ENCODE peak calls at places on chromosomes 7 and 10, in five cellular contexts. S is upper lobe of right lung, M is hepatocyte, I is mucosa of descending colon, W is heart left ventricle. O is an unnamed sample.

GRCh38 chr10:58335306-58336005 is 650 bp downstream of the UBE2D1 start:
- DNase-seq in M (peak), I (peak), W (peak), S (peak), O (no peak)

GRCh38 chr7:118662266-118662665 is 437.8 kb downstream of the ANKRD7 start:
- DNase-seq in M (no peak), W (no peak), S (no peak), I (no peak), O (no peak)

GRCh38 chr7:20737840-20738448 is 48.7 kb downstream of the SP8 start:
- DNase-seq in S (no peak), W (no peak), M (peak), I (no peak), O (no peak)

GRCh38 chr7:94559972-94560371 is 50.4 kb downstream of the CASD1 start:
- DNase-seq in I (no peak), S (no peak), W (no peak), M (no peak), O (no peak)

GRCh38 chr7:133290676-133291332 is 37.9 kb downstream of the EXOC4 start:
- DNase-seq in I (no peak), S (no peak), W (no peak), M (no peak), O (no peak)

GRCh38 chr7:105649727-105650381 is 68.6 kb upstream of the EFCAB10 start:
- DNase-seq in W (no peak), I (no peak), M (no peak), S (no peak), O (no peak)

GRCh38 chr7:74094224-74095095 is 10.9 kb downstream of the LIMK1 start:
- DNase-seq in M (peak), W (peak), S (peak), I (peak), O (peak)

GRCh38 chr7:111362660-111363059 is 199.6 kb downstream of the IMMP2L start:
- DNase-seq in W (no peak), S (no peak), I (no peak), M (no peak), O (no peak)

GRCh38 chr10:52031771-52032170 is 282.3 kb upstream of the DKK1 start:
- DNase-seq in M (no peak), S (no peak), I (no peak), W (no peak), O (no peak)

GRCh38 chr10:96378741-96379140 is 19.9 kb upstream of the OPALIN start:
- DNase-seq in W (no peak), I (no peak), M (no peak), S (no peak), O (no peak)

GRCh38 chr7:7977774-7978173 is 9.2 kb downstream of the GLCCI1 start:
- DNase-seq in M (no peak), S (no peak), I (no peak), W (no peak), O (no peak)

GRCh38 chr10:62681211-62681940 is 123.1 kb upstream of the ADO start:
- DNase-seq in M (peak), W (no peak), S (no peak), I (peak), O (peak)

GRCh38 chr7:134643131-134643530 is 3.5 kb upstream of the BPGM start:
- DNase-seq in I (no peak), M (no peak), W (no peak), S (no peak), O (no peak)

GRCh38 chr10:132674311-132674710 is 111.6 kb downstream of the NKX6-2 start:
- DNase-seq in S (no peak), W (peak), M (no peak), I (no peak), O (no peak)

GRCh38 chr10:118002581-118002980 is 44.2 kb downstream of the RAB11FIP2 start:
- DNase-seq in M (no peak), S (no peak), W (no peak), I (no peak), O (no peak)

GRCh38 chr7:5699951-5700384 is 81.5 kb downstream of the RNF216 start:
- DNase-seq in S (no peak), M (no peak), W (no peak), I (no peak), O (no peak)

GRCh38 chr7:7035851-7036250 is 146.5 kb upstream of the C1GALT1 start:
- DNase-seq in S (no peak), M (no peak), W (no peak), I (no peak), O (no peak)

GRCh38 chr10:126437661-126438406 is 49.6 kb upstream of the ADAM12 start:
- DNase-seq in W (no peak), S (no peak), I (no peak), M (no peak), O (no peak)

GRCh38 chr10:129775681-129776080 is 188.4 kb downstream of the EBF3 start:
- DNase-seq in M (no peak), S (peak), I (no peak), W (peak), O (no peak)

GRCh38 chr7:143131777-143132176 is at the start of gene PIP:
- DNase-seq in I (no peak), W (no peak), M (no peak), S (no peak), O (no peak)

GRCh38 chr7:4801839-4802231 is 26.4 kb downstream of the AP5Z1 start:
- DNase-seq in W (no peak), S (no peak), I (peak), M (no peak), O (no peak)

GRCh38 chr10:21278491-21279216 is 246.8 kb downstream of the SKIDA1 start:
- DNase-seq in W (peak), I (peak), M (peak), S (peak), O (peak)

GRCh38 chr10:129556316-129556715 is 89.3 kb downstream of the MGMT start:
- DNase-seq in W (no peak), M (no peak), S (no peak), I (no peak), O (no peak)

GRCh38 chr7:76343931-76344321 is 14.9 kb downstream of the YWHAG start:
- DNase-seq in W (no peak), S (no peak), M (no peak), I (no peak), O (no peak)

GRCh38 chr10:92850186-92850585 is 1.9 kb downstream of the EXOC6 start:
- DNase-seq in I (no peak), W (no peak), M (no peak), S (no peak), O (no peak)

GRCh38 chr7:24891173-24891787 is 88.7 kb downstream of the OSBPL3 start:
- DNase-seq in I (no peak), S (no peak), W (no peak), M (no peak), O (no peak)

GRCh38 chr10:60917331-60918280 is 26.4 kb downstream of the RHOBTB1 start:
- DNase-seq in W (no peak), M (no peak), I (no peak), S (no peak), O (no peak)

GRCh38 chr10:73889014-73889413 is 14.7 kb upstream of the CAMK2G start:
- DNase-seq in W (peak), I (peak), M (peak), S (peak), O (no peak)

GRCh38 chr7:99764478-99764877 is 19.5 kb downstream of the CYP3A4 start:
- DNase-seq in I (no peak), M (no peak), S (no peak), W (no peak), O (no peak)

GRCh38 chr7:105776986-105777910 is 99.2 kb downstream of the ATXN7L1 start:
- DNase-seq in I (no peak), M (no peak), W (no peak), S (no peak), O (no peak)

GRCh38 chr10:130878131-130878530 is 433.4 kb downstream of the TCERG1L start:
- DNase-seq in I (no peak), M (no peak), S (no peak), W (no peak), O (no peak)

GRCh38 chr10:101226888-101227736 is 2.2 kb downstream of the LBX1 start:
- DNase-seq in I (no peak), M (no peak), W (no peak), S (no peak), O (no peak)

GRCh38 chr10:101229275-101230184 is at the start of gene LBX1:
- DNase-seq in S (no peak), M (no peak), W (no peak), I (no peak), O (no peak)

GRCh38 chr10:101226506-101226887 is 2.8 kb downstream of the LBX1 start:
- DNase-seq in W (no peak), M (no peak), I (no peak), S (no peak), O (no peak)

GRCh38 chr10:101228682-101229274 is 485 bp downstream of the LBX1 start:
- DNase-seq in M (no peak), W (no peak), I (no peak), S (no peak), O (no peak)

DNA sequence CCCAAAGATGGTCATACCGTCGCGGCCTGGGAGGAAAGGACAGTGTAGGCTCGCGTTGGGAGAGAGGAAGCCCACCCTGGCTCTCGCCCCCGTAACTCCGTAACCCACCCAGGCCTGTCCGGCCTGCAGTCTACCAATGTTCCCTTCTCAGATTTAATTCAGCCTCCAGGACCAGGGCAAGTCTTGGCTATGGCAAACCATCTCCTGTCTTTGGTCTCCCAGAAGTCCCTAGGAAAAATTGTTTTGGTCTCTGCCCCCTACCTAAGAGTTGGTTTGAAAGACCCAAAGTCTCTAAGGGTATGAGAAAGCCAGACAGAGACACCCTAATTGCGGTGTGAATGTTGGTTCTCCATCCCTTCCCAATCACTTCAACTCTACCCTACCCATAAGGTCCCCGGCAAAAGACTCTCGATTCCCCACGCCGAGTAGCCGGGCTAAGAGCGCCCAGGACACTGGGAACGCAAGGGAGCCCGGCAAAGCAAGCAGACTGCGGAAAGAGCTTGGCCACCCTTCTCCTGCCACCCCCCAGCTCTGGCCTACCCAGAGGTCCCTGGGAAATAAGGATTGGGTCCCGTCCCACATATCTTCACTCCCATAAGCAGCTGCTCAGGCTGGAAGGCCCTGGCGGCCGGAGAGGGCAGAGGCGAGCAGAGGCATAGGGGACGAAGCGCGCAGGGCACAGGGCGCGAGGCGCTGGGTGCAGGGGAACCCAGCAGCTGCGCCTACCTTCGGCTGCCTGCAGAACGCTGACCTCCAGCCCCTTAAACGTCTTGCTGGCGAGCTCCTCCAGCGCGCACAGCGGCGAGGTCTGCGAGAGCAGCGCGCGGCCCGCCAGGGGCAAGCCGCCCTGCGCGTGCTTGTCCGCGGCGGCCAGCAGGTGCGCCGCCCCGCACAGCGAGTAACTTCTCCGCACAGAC is 1.2 kb downstream of the LBX1 start:
- DNase-seq in W (no peak), S (no peak), M (no peak), I (no peak), O (no peak)
- TF ChIP-seq CTCF in W (no peak), S (no peak), M (no peak), I (no peak), O (no peak)

GRCh38 chr10:48580236-48580635 is 24.6 kb downstream of the ARHGAP22 start:
- DNase-seq in S (no peak), M (no peak), W (no peak), I (no peak), O (no peak)
- TF ChIP-seq CTCF in S (no peak), M (no peak), W (no peak), I (no peak), O (no peak)

GRCh38 chr10:78321500-78321899 is 287.8 kb downstream of the RPS24 start:
- DNase-seq in W (no peak), S (no peak), I (no peak), M (no peak), O (no peak)
- TF ChIP-seq CTCF in W (no peak), S (no peak), I (no peak), M (no peak), O (no peak)

GRCh38 chr10:121324678-121325213 is 273.5 kb downstream of the FGFR2 start:
- DNase-seq in W (no peak), S (no peak), I (peak), M (peak), O (no peak)

GRCh38 chr10:121323448-121323847 is 274.8 kb downstream of the FGFR2 start:
- DNase-seq in W (no peak), M (no peak), S (no peak), I (no peak), O (no peak)

GRCh38 chr10:121325490-121326231 is 272.6 kb downstream of the FGFR2 start:
- DNase-seq in W (no peak), S (no peak), I (no peak), M (no peak), O (no peak)

GRCh38 chr10:121327727-121328126 is 270.5 kb downstream of the FGFR2 start:
- DNase-seq in M (no peak), I (no peak), S (no peak), W (no peak), O (no peak)

DNA sequence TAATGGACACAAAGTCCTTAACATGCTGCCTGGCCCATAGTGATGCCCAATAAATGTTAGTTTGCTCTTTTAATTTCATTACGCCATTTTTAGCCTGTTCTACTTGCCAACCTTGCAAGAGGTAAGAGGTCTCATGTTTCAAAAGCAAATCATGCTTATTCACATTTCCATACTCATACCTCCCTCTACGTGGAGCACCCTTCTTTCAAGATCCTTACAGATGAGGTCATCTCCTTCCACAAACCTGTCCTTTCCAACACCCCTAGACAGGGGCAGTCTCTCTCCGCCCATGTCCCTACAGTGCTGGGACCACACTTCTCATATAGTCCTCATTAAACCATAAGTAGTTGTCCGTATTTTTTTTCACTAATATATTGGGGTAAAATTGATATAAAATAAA is 271.3 kb downstream of the FGFR2 start:
- DNase-seq in S (no peak), I (no peak), M (no peak), W (no peak), O (no peak)
- TF ChIP-seq CTCF in S (no peak), I (no peak), M (no peak), W (no peak), O (no peak)

GRCh38 chr10:18005445-18005780 is 53.7 kb downstream of the SLC39A12 start:
- DNase-seq in I (no peak), M (no peak), W (no peak), S (no peak), O (no peak)
- TF ChIP-seq CTCF in I (no peak), M (no peak), W (no peak), S (no peak), O (no peak)

GRCh38 chr7:37234928-37235327 is 213.7 kb downstream of the ELMO1 start:
- DNase-seq in W (no peak), M (peak), I (no peak), S (no peak), O (no peak)
- TF ChIP-seq CTCF in W (peak), M (peak), I (no peak), S (peak), O (peak)

DNA sequence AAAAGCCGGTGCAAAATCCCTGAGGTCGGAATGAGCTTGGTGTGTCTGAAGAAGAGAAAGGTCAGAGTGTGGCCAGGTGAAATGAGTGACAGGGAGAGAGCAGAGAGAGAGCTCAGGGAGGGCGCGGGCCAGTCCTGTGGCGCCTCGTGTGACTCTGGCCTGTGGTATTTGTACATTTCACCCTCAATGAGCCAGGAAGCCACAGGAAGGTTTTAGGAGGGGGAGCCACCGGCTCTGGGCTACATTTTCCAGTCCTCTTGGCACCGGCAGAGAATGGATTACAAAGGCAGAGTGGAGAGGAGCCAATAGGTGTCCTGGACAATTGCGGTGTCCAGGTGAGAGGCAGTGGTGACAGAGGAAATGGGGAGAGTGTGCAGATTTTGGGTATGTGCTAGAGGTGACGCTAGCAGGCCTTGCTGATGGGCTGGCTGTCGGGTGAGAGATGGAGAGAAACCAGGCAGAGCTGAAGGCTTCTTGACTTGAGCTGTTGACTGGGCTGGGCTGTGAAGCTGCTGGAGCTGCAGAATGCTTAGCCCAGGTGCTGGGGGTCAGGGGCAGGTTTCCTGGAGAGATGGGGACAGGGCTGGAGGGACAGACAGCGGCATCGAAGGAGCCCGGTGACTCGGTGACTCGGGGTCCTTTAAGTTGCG is 38.1 kb downstream of the COL13A1 start:
- DNase-seq in W (no peak), S (no peak), M (no peak), I (no peak), O (no peak)
- TF ChIP-seq CTCF in W (no peak), S (no peak), M (no peak), I (no peak), O (no peak)

GRCh38 chr10:35546824-35547225 is 58.3 kb upstream of the GJD4 start:
- DNase-seq in M (peak), S (no peak), W (no peak), I (no peak), O (peak)
- TF ChIP-seq CTCF in M (peak), S (no peak), W (no peak), I (no peak), O (peak)

GRCh38 chr10:54940418-54940817 is 139.4 kb upstream of the PCDH15 start:
- DNase-seq in W (no peak), I (no peak), S (no peak), M (no peak), O (no peak)
- TF ChIP-seq CTCF in W (no peak), I (no peak), S (no peak), M (no peak), O (peak)

GRCh38 chr10:6019796-6020195 is 42.4 kb downstream of the IL2RA start:
- DNase-seq in W (no peak), M (no peak), I (no peak), S (no peak), O (no peak)
- TF ChIP-seq CTCF in W (no peak), M (no peak), I (no peak), S (no peak), O (no peak)